ENCODE peak calls at places on chromosomes 7 and 10, in four cellular contexts. Y is NB4, X is left ventricle myocardium inferior, R is astrocyte of the spinal cord. V is an unnamed sample.

GRCh38 chr10:98251399-98251798 is 16.6 kb downstream of the LOXL4 start:
- DNase-seq in Y (no peak), X (no peak), R (no peak), V (no peak)

GRCh38 chr10:55630491-55631056 is 730.5 kb downstream of the ZWINT start:
- DNase-seq in Y (no peak), X (no peak), R (peak; percentile 37), V (no peak)

GRCh38 chr10:72375585-72375984 is 20.9 kb upstream of the DNAJB12 start:
- DNase-seq in Y (peak; percentile 49), X (no peak), R (no peak), V (peak; percentile 37)

GRCh38 chr10:4034907-4035581 is 250.0 kb upstream of the KLF6 start:
- DNase-seq in Y (no peak), X (no peak), R (peak; percentile 35), V (peak; percentile 70)

GRCh38 chr7:921071-921461 is 33.4 kb downstream of the ADAP1 start:
- DNase-seq in Y (no peak), X (no peak), R (no peak), V (no peak)

GRCh38 chr10:12643279-12643678 is 293.9 kb downstream of the CAMK1D start:
- DNase-seq in Y (no peak), X (no peak), R (no peak), V (no peak)

GRCh38 chr10:122189185-122189584 is 81.9 kb upstream of the BTBD16 start:
- DNase-seq in Y (no peak), X (no peak), R (no peak), V (no peak)

GRCh38 chr10:98878418-98878817 is 357.2 kb downstream of the HPSE2 start:
- DNase-seq in Y (no peak), X (no peak), R (no peak), V (no peak)

GRCh38 chr7:38316733-38317360 is 43.4 kb upstream of the TARP start:
- DNase-seq in Y (peak; percentile 60), X (no peak), R (no peak), V (peak; percentile 33)

GRCh38 chr10:124551097-124551496 is 89.5 kb downstream of the LHPP start:
- DNase-seq in Y (no peak), X (no peak), R (no peak), V (no peak)

GRCh38 chr7:25720427-25720826 is 431.6 kb upstream of the NFE2L3 start:
- DNase-seq in Y (peak; percentile 32), X (no peak), R (no peak), V (peak; percentile 47)

GRCh38 chr10:42646692-42647640 is 8.6 kb upstream of the ZNF33B start:
- DNase-seq in Y (no peak), X (no peak), R (no peak), V (no peak)

GRCh38 chr7:66500087-66500486 is 128.6 kb upstream of the KCTD7 start:
- DNase-seq in Y (no peak), X (no peak), R (no peak), V (no peak)

GRCh38 chr7:135733603-135734342 is 5.8 kb upstream of the SLC13A4 start:
- DNase-seq in Y (no peak), X (no peak), R (no peak), V (no peak)

GRCh38 chr7:131288446-131288845 is 39.2 kb upstream of the MKLN1 start:
- DNase-seq in Y (no peak), X (no peak), R (no peak), V (no peak)

GRCh38 chr7:4610768-4611467 is 71.2 kb upstream of the FOXK1 start:
- DNase-seq in Y (peak; percentile 81), X (no peak), R (peak; percentile 72), V (peak; percentile 84)

GRCh38 chr10:103765981-103766380 is 89.4 kb downstream of the SH3PXD2A start:
- DNase-seq in Y (peak; percentile 30), X (peak; percentile 50), R (peak; percentile 23), V (no peak)

GRCh38 chr10:23096814-23097549 is 1.6 kb downstream of the MSRB2 start:
- DNase-seq in Y (peak; percentile 30), X (no peak), R (peak; percentile 43), V (peak; percentile 64)

GRCh38 chr10:106224676-106225075 is 939.8 kb downstream of the SORCS1 start:
- DNase-seq in Y (no peak), X (no peak), R (no peak), V (peak; percentile 32)

GRCh38 chr7:116327751-116328150 is 117.4 kb downstream of the TES start:
- DNase-seq in Y (no peak), X (no peak), R (peak; percentile 96), V (peak; percentile 98)

GRCh38 chr7:148058092-148058491 is 532.5 kb upstream of the C7orf33 start:
- DNase-seq in Y (no peak), X (no peak), R (no peak), V (no peak)

GRCh38 chr10:120505056-120505455 is 48.0 kb downstream of the PLPP4 start:
- DNase-seq in Y (no peak), X (no peak), R (no peak), V (no peak)

GRCh38 chr7:50869108-50869716 is 86.5 kb upstream of the GRB10 start:
- DNase-seq in Y (no peak), X (no peak), R (peak; percentile 90), V (peak; percentile 73)

GRCh38 chr7:1593091-1593866 is 23.4 kb upstream of the PSMG3 start:
- DNase-seq in Y (peak; percentile 63), X (no peak), R (no peak), V (peak; percentile 9)

GRCh38 chr7:102913846-102914245 is 1.0 kb downstream of the LRRC17 start:
- DNase-seq in Y (no peak), X (no peak), R (peak; percentile 48), V (no peak)

GRCh38 chr7:41182782-41183181 is 520.1 kb downstream of the INHBA start:
- DNase-seq in Y (no peak), X (no peak), R (no peak), V (no peak)

GRCh38 chr7:87960244-87960643 is 26.2 kb downstream of the ADAM22 start:
- DNase-seq in Y (no peak), X (no peak), R (no peak), V (no peak)

GRCh38 chr10:61805091-61805490 is 96.4 kb upstream of the ARID5B start:
- DNase-seq in Y (no peak), X (no peak), R (no peak), V (no peak)

GRCh38 chr7:138608292-138608691 is 92.9 kb downstream of the SVOPL start:
- DNase-seq in Y (no peak), X (no peak), R (peak; percentile 59), V (peak; percentile 77)

GRCh38 chr7:128114806-128115205 is 83.6 kb upstream of the LRRC4 start:
- DNase-seq in Y (no peak), X (no peak), R (no peak), V (no peak)

GRCh38 chr10:54363390-54363789 is 437.6 kb downstream of the PCDH15 start:
- DNase-seq in Y (no peak), X (no peak), R (no peak), V (no peak)

GRCh38 chr10:54372164-54372563 is 428.9 kb downstream of the PCDH15 start:
- DNase-seq in Y (no peak), X (no peak), R (no peak), V (no peak)

GRCh38 chr10:54368984-54369383 is 432.0 kb downstream of the PCDH15 start:
- DNase-seq in Y (no peak), X (no peak), R (no peak), V (no peak)
- TF ChIP-seq CTCF in Y (no peak), X (no peak), R (no peak), V (no peak)

DNA sequence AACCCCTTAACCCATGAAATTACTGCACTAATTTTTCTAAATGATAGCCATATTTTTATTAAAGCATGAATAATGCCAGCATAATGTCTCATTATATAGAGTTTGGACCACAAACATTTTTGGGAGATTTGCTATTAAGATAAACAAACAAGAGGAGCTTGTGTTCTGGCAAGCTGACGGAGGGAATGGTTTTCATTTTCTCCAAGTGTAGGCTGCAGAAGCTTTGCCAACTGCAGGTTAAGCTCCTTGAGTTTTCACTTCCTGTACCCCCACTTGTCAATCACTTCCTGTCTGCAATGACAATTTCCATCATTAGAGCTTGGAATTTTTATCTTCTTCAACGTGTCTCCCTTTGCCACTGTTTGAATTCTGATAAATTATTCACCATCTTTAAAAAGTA is 13.4 kb downstream of the EBF3 start:
- DNase-seq in Y (no peak), X (no peak), R (no peak), V (no peak)
- H3K4me3 ChIP-seq in Y (no peak overlapping the region), X (peak overlapping the region; percentile 44), R (no peak overlapping the region), V (no peak overlapping the region)

GRCh38 chr10:36720931-36721330 is 404.5 kb upstream of the ANKRD30A start:
- DNase-seq in Y (no peak), X (no peak), R (no peak), V (peak; percentile 48)

GRCh38 chr10:36722777-36723176 is 402.6 kb upstream of the ANKRD30A start:
- DNase-seq in Y (no peak), X (no peak), R (no peak), V (no peak)

GRCh38 chr10:36721851-36722250 is 403.5 kb upstream of the ANKRD30A start:
- DNase-seq in Y (no peak), X (no peak), R (no peak), V (peak; percentile 43)

GRCh38 chr10:36730316-36730715 is 395.1 kb upstream of the ANKRD30A start:
- DNase-seq in Y (no peak), X (no peak), R (no peak), V (no peak)

GRCh38 chr10:36725581-36726520 is 399.5 kb upstream of the ANKRD30A start:
- DNase-seq in Y (peak; percentile 14), X (no peak), R (peak; percentile 91), V (peak; percentile 85)
- TF ChIP-seq CTCF in Y (no peak), X (peak; percentile 54), R (peak; percentile 59), V (peak; percentile 64)

DNA sequence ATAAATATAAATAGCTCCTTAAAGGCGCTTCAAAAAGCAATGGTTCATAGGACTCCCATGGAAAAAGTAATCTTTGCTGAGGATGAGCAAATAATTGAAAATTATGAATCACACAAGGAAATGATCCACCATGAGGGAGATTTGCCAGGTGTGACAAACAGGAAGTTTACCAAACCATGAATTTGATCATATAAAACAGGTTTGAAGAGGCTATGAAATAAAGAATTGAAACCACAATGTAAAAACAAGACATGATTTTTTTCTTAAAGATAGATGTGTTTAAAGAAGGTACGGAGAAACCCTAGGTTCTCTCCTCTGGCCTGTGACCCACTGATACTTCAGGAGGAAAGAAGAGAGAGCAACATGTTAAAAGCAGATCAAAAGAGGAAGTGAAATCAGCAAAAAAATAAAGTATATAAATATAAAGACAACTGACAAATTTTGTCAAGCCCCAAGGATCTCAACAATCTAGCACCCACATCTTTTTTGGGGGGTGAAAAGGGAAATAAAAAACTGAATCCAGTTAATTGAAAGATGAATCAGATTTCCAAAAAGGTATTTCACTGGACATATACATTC is 111.3 kb upstream of the ASAH2 start:
- DNase-seq in Y (peak; percentile 23), X (no peak), R (no peak), V (no peak)
- H3K4me3 ChIP-seq in Y (no peak overlapping the region), X (no peak overlapping the region), R (no peak overlapping the region), V (no peak overlapping the region)

DNA sequence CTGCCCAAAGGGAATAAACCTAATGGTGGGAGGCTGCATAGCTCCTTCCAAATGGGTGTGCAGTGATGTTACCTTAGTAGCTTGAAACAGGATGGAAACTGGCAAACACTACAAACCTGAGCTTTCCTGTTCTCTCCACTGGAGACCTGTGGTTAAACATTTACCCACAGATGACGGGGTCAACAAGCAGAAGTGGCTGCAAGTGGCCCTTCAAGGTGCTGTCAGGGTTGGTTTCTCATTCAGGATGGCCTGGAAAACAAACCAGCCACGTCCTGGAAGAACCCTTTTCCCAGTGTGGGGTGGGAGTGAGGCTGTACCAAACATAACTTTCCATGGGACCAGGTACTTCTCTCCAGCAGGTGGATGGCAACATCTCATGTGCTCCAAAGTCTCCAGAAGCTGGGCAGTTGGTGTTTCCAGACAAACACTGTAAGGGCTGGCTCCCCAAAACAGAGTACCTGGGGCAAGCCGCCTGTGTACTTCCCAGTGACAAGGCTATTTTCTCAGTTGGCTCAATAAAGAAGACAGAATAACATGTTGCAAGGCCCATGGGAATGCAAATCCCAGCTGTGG is 67.5 kb downstream of the DNAJB9 start:
- DNase-seq in Y (no peak), X (no peak), R (no peak), V (no peak)
- TF ChIP-seq CTCF in Y (no peak), X (no peak), R (no peak), V (no peak)